ENCODE peak calls at places on chromosomes 6 and 20, in five cellular contexts. V is stimulated activated CD4-positive, alpha-beta T cell treated with anti-CD3 and anti-CD28 coated beads, Interleukin-4, amount 100 ng/mL, for 1 hour; A is endothelial cell; D is fibroblast of lung; J is small intestine. X is an unnamed sample.

GRCh38 chr6:146874278-146875018 is 275.7 kb downstream of the ADGB start:
- DNase-seq in V (no peak), A (no peak), D (no peak), J (no peak), X (no peak)

GRCh38 chr6:168309997-168310396 is 9.6 kb downstream of the DACT2 start:
- DNase-seq in V (no peak), A (no peak), D (no peak), J (no peak), X (no peak)

GRCh38 chr6:117195728-117196127 is 69.6 kb upstream of the VGLL2 start:
- DNase-seq in V (no peak), A (no peak), D (no peak), J (no peak), X (no peak)

GRCh38 chr6:132780770-132781371 is 17.6 kb downstream of the SLC18B1 start:
- DNase-seq in V (no peak), A (no peak), D (peak), J (no peak), X (no peak)

GRCh38 chr20:4227085-4227821 is 211.9 kb upstream of the RNF24 start:
- DNase-seq in V (no peak), A (no peak), D (peak), J (peak), X (no peak)

GRCh38 chr20:32777177-32777956 is 15.2 kb downstream of the DNMT3B start:
- DNase-seq in V (no peak), A (no peak), D (peak), J (no peak), X (no peak)

GRCh38 chr6:163935158-163935762 is 520.7 kb downstream of the QKI start:
- DNase-seq in V (no peak), A (peak), D (peak), J (no peak), X (no peak)

GRCh38 chr20:44496976-44497375 is 21.3 kb downstream of the TTPAL start:
- DNase-seq in V (peak), A (no peak), D (peak), J (no peak), X (peak)

GRCh38 chr6:87623248-87623647 is 33.3 kb downstream of the ORC3 start:
- DNase-seq in V (no peak), A (no peak), D (peak), J (no peak), X (no peak)

GRCh38 chr6:64874776-64875175 is 832.2 kb downstream of the EYS start:
- DNase-seq in V (no peak), A (no peak), D (no peak), J (no peak), X (no peak)

GRCh38 chr20:445514-446336 is 16.6 kb downstream of the TBC1D20 start:
- DNase-seq in V (no peak), A (no peak), D (no peak), J (no peak), X (no peak)

GRCh38 chr20:38789503-38790209 is 15.8 kb upstream of the PPP1R16B start:
- DNase-seq in V (no peak), A (no peak), D (peak), J (no peak), X (no peak)

GRCh38 chr6:41733349-41733706 is 2.1 kb downstream of the TFEB start:
- DNase-seq in V (no peak), A (no peak), D (no peak), J (no peak), X (no peak)

GRCh38 chr20:58613061-58613854 is 37.8 kb upstream of the STX16 start:
- DNase-seq in V (no peak), A (no peak), D (no peak), J (no peak), X (no peak)

GRCh38 chr6:108113557-108114519 is 39.3 kb upstream of the OSTM1 start:
- DNase-seq in V (no peak), A (peak), D (peak), J (peak), X (no peak)

GRCh38 chr6:143539723-143540122 is 28.2 kb upstream of the FUCA2 start:
- DNase-seq in V (no peak), A (no peak), D (no peak), J (no peak), X (no peak)

GRCh38 chr6:128039542-128039941 is 138.7 kb upstream of the THEMIS start:
- DNase-seq in V (no peak), A (no peak), D (no peak), J (no peak), X (no peak)

GRCh38 chr6:84093405-84094049 is 60.0 kb downstream of the MRAP2 start:
- DNase-seq in V (no peak), A (no peak), D (no peak), J (peak), X (no peak)

GRCh38 chr6:13368716-13369115 is 40.4 kb upstream of the TBC1D7 start:
- DNase-seq in V (no peak), A (no peak), D (no peak), J (no peak), X (no peak)

X was measured in skeletal muscle cell.